ENCODE peak calls at places on chromosome 1, in eight cellular contexts. J is natural killer cell; I is A549; H is neuronal stem cell; W is psoas muscle; S is neural progenitor cell; K is stimulated activated CD8-positive, alpha-beta memory T cell treated with anti-CD3 and anti-CD28 coated beads, Interleukin-4, amount 100 ng/mL, for 4 hours; T is germinal center. A is an unnamed sample.

GRCh38 chr1:222546091-222546490 is 1.8 kb downstream of the HHIPL2 start:
- DNase-seq in J (no peak), I (no peak), H (no peak), W (no peak), S (no peak), K (no peak), T (no peak), A (no peak)

GRCh38 chr1:40389871-40390560 is 16.5 kb downstream of the SMAP2 start:
- DNase-seq in J (no peak), I (peak), H (no peak), W (no peak), S (no peak), K (no peak), T (no peak), A (no peak)

GRCh38 chr1:28256197-28256827 is 3.0 kb upstream of the SESN2 start:
- DNase-seq in J (no peak), I (no peak), H (no peak), W (no peak), S (no peak), K (no peak), T (no peak), A (no peak)

GRCh38 chr1:214791961-214792360 is 189.0 kb downstream of the CENPF start:
- DNase-seq in J (no peak), I (no peak), H (no peak), W (no peak), S (no peak), K (no peak), T (no peak), A (no peak)

GRCh38 chr1:73516458-73516857 is 681.5 kb downstream of the LRRIQ3 start:
- DNase-seq in J (no peak), I (no peak), H (no peak), W (no peak), S (no peak), K (no peak), T (no peak), A (no peak)

GRCh38 chr1:205914730-205915129 is 28.5 kb downstream of the SLC26A9 start:
- DNase-seq in J (no peak), I (no peak), H (no peak), W (no peak), S (no peak), K (no peak), T (no peak), A (no peak)

GRCh38 chr1:57983441-57983840 is 559.6 kb upstream of the DAB1 start:
- DNase-seq in J (no peak), I (no peak), H (no peak), W (no peak), S (no peak), K (no peak), T (no peak), A (no peak)

GRCh38 chr1:197904126-197904787 is 1.8 kb downstream of the C1orf53 start:
- DNase-seq in J (no peak), I (no peak), H (peak), W (no peak), S (peak), K (no peak), T (no peak), A (no peak)

GRCh38 chr1:202214089-202214843 is 20.7 kb downstream of the LGR6 start:
- DNase-seq in J (no peak), I (no peak), H (peak), W (no peak), S (peak), K (no peak), T (no peak), A (peak)

GRCh38 chr1:65059930-65060538 is 88.0 kb upstream of the AK4 start:
- DNase-seq in J (no peak), I (peak), H (no peak), W (no peak), S (peak), K (no peak), T (peak), A (no peak)

GRCh38 chr1:2875677-2876531 is 74.4 kb upstream of the TTC34 start:
- DNase-seq in J (no peak), I (peak), H (peak), W (no peak), S (no peak), K (no peak), T (no peak), A (no peak)

GRCh38 chr1:102897537-102897936 is 210.8 kb downstream of the COL11A1 start:
- DNase-seq in J (no peak), I (peak), H (no peak), W (no peak), S (no peak), K (no peak), T (no peak), A (no peak)

GRCh38 chr1:151156515-151156819 is at the start of gene TNFAIP8L2:
- DNase-seq in J (peak), I (no peak), H (no peak), W (no peak), S (peak), K (peak), T (peak), A (no peak)

GRCh38 chr1:215911406-215911968 is 344.4 kb downstream of the KCTD3 start:
- DNase-seq in J (no peak), I (peak), H (no peak), W (no peak), S (no peak), K (no peak), T (no peak), A (no peak)

GRCh38 chr1:50271337-50271736 is 151.9 kb downstream of the DMRTA2 start:
- DNase-seq in J (no peak), I (no peak), H (no peak), W (no peak), S (no peak), K (no peak), T (no peak), A (no peak)

GRCh38 chr1:204725821-204726448 is 40.4 kb upstream of the LRRN2 start:
- DNase-seq in J (no peak), I (peak), H (no peak), W (no peak), S (no peak), K (no peak), T (no peak), A (no peak)

GRCh38 chr1:226990133-226990716 is 50.1 kb downstream of the COQ8A start:
- DNase-seq in J (no peak), I (no peak), H (no peak), W (peak), S (no peak), K (no peak), T (no peak), A (no peak)

GRCh38 chr1:227388214-227388613 is 69.9 kb upstream of the CDC42BPA start:
- DNase-seq in J (no peak), I (no peak), H (no peak), W (no peak), S (no peak), K (no peak), T (no peak), A (no peak)

GRCh38 chr1:221487781-221488520 is 253.9 kb downstream of the DUSP10 start:
- DNase-seq in J (no peak), I (peak), H (no peak), W (no peak), S (no peak), K (no peak), T (no peak), A (no peak)

GRCh38 chr1:198788561-198789064 is 149.8 kb downstream of the PTPRC start:
- DNase-seq in J (peak), I (no peak), H (peak), W (no peak), S (peak), K (no peak), T (peak), A (peak)

GRCh38 chr1:55986003-55986402 is 593.4 kb downstream of the PLPP3 start:
- DNase-seq in J (no peak), I (no peak), H (no peak), W (no peak), S (no peak), K (no peak), T (no peak), A (no peak)

A was measured in iPS-NIHi11.